ENCODE peak calls at places on chromosomes 16 and 17, in five cellular contexts. One of them, this sample, is unnamed. For H3K4me1, the result is how much of the 10 kb centered on the place peaks cover.

GRCh38 chr17:72075995-72076677 is 44.7 kb upstream of the SOX9 start:
- DNase-seq in neural progenitor cell: peak
- DNase-seq in ascending aorta: no peak
- DNase-seq in colonic mucosa: no peak
- DNase-seq in A549: no peak
- DNase-seq in this sample: no peak

GRCh38 chr16:81612351-81613170 is 166.5 kb upstream of the PLCG2 start:
- DNase-seq in neural progenitor cell: no peak
- DNase-seq in ascending aorta: peak
- DNase-seq in colonic mucosa: no peak
- DNase-seq in A549: no peak
- DNase-seq in this sample: no peak

GRCh38 chr17:77364941-77365583 is 224.3 kb downstream of the SEC14L1 start:
- DNase-seq in neural progenitor cell: no peak
- DNase-seq in ascending aorta: no peak
- DNase-seq in colonic mucosa: no peak
- DNase-seq in A549: no peak
- DNase-seq in this sample: no peak

GRCh38 chr17:33469911-33470310 is 176.8 kb upstream of the ASIC2 start:
- DNase-seq in neural progenitor cell: no peak
- DNase-seq in ascending aorta: no peak
- DNase-seq in colonic mucosa: peak
- DNase-seq in A549: peak
- DNase-seq in this sample: peak

GRCh38 chr17:3773511-3773910 is 27.5 kb downstream of the ITGAE start:
- DNase-seq in neural progenitor cell: no peak
- DNase-seq in ascending aorta: no peak
- DNase-seq in colonic mucosa: no peak
- DNase-seq in A549: peak
- DNase-seq in this sample: no peak

GRCh38 chr17:66990047-66990446 is 25.5 kb downstream of the CACNG4 start:
- DNase-seq in neural progenitor cell: no peak
- DNase-seq in ascending aorta: no peak
- DNase-seq in colonic mucosa: no peak
- DNase-seq in A549: no peak
- DNase-seq in this sample: no peak

GRCh38 chr16:22861585-22861984 is 47.6 kb downstream of the HS3ST2 start:
- DNase-seq in neural progenitor cell: no peak
- DNase-seq in ascending aorta: no peak
- DNase-seq in colonic mucosa: no peak
- DNase-seq in A549: no peak
- DNase-seq in this sample: no peak

GRCh38 chr17:3890082-3890892 is 2.6 kb downstream of the CAMKK1 start:
- DNase-seq in neural progenitor cell: no peak
- DNase-seq in ascending aorta: peak
- DNase-seq in colonic mucosa: peak
- DNase-seq in A549: peak
- DNase-seq in this sample: peak

GRCh38 chr17:7186241-7186640 is 7.1 kb upstream of the ASGR1 start:
- DNase-seq in neural progenitor cell: no peak
- DNase-seq in ascending aorta: no peak
- DNase-seq in colonic mucosa: no peak
- DNase-seq in A549: peak
- DNase-seq in this sample: peak

GRCh38 chr16:89506791-89507191 is 1.4 kb upstream of the SPG7 start:
- DNase-seq in neural progenitor cell: no peak
- DNase-seq in ascending aorta: no peak
- DNase-seq in colonic mucosa: no peak
- DNase-seq in A549: no peak
- DNase-seq in this sample: no peak

GRCh38 chr17:61073799-61074513 is 325.7 kb upstream of the TBX2 start:
- DNase-seq in neural progenitor cell: no peak
- DNase-seq in ascending aorta: no peak
- DNase-seq in colonic mucosa: no peak
- DNase-seq in A549: no peak
- DNase-seq in this sample: no peak

GRCh38 chr16:70402916-70403659 is 35.8 kb downstream of the ST3GAL2 start:
- DNase-seq in neural progenitor cell: no peak
- DNase-seq in ascending aorta: no peak
- DNase-seq in colonic mucosa: no peak
- DNase-seq in A549: no peak
- DNase-seq in this sample: no peak

GRCh38 chr17:29590261-29590978 is 972 bp upstream of the GIT1 start:
- DNase-seq in neural progenitor cell: no peak
- DNase-seq in ascending aorta: no peak
- DNase-seq in colonic mucosa: no peak
- DNase-seq in A549: peak
- DNase-seq in this sample: peak

GRCh38 chr17:32303861-32304288 is 38.1 kb downstream of the C17orf75 start:
- DNase-seq in neural progenitor cell: no peak
- DNase-seq in ascending aorta: no peak
- DNase-seq in colonic mucosa: no peak
- DNase-seq in A549: no peak
- DNase-seq in this sample: no peak

GRCh38 chr16:11597268-11597690 is 10.6 kb upstream of the LITAF start:
- DNase-seq in neural progenitor cell: no peak
- DNase-seq in ascending aorta: peak
- DNase-seq in colonic mucosa: peak
- DNase-seq in A549: peak
- DNase-seq in this sample: no peak

GRCh38 chr17:41287050-41287449 is 11.6 kb downstream of the KRTAP9-7 start:
- DNase-seq in neural progenitor cell: no peak
- DNase-seq in ascending aorta: no peak
- DNase-seq in colonic mucosa: no peak
- DNase-seq in A549: peak
- DNase-seq in this sample: no peak

GRCh38 chr16:56301391-56301850 is 110.1 kb downstream of the GNAO1 start:
- DNase-seq in neural progenitor cell: no peak
- DNase-seq in ascending aorta: no peak
- DNase-seq in colonic mucosa: no peak
- DNase-seq in A549: no peak
- DNase-seq in this sample: no peak

GRCh38 chr16:68396481-68396880 is 51.8 kb downstream of the SMPD3 start:
- DNase-seq in neural progenitor cell: peak
- DNase-seq in ascending aorta: no peak
- DNase-seq in colonic mucosa: peak
- DNase-seq in A549: peak
- DNase-seq in this sample: peak

GRCh38 chr17:82367724-82368524 is 3.6 kb upstream of the UTS2R start:
- DNase-seq in neural progenitor cell: no peak
- DNase-seq in ascending aorta: no peak
- DNase-seq in colonic mucosa: no peak
- DNase-seq in A549: peak
- DNase-seq in this sample: peak

GRCh38 chr17:81829858-81830257 is 3.2 kb downstream of the MCRIP1 start:
- DNase-seq in neural progenitor cell: no peak
- DNase-seq in ascending aorta: no peak
- DNase-seq in colonic mucosa: no peak
- DNase-seq in A549: no peak
- DNase-seq in this sample: no peak

GRCh38 chr16:4006441-4006989 is 109.7 kb downstream of the ADCY9 start:
- DNase-seq in neural progenitor cell: no peak
- DNase-seq in ascending aorta: no peak
- DNase-seq in colonic mucosa: peak
- DNase-seq in A549: no peak
- DNase-seq in this sample: no peak

GRCh38 chr17:6558932-6559752 is 2.8 kb upstream of the PITPNM3 start:
- DNase-seq in neural progenitor cell: no peak
- DNase-seq in ascending aorta: no peak
- DNase-seq in colonic mucosa: no peak
- DNase-seq in A549: no peak
- DNase-seq in this sample: no peak

GRCh38 chr17:61467416-61468262 is 15.4 kb downstream of the TBX4 start:
- DNase-seq in neural progenitor cell: peak
- DNase-seq in ascending aorta: no peak
- DNase-seq in colonic mucosa: peak
- DNase-seq in A549: peak
- DNase-seq in this sample: peak

GRCh38 chr16:50889276-50889675 is 147.4 kb downstream of the CYLD start:
- DNase-seq in neural progenitor cell: no peak
- DNase-seq in ascending aorta: peak
- DNase-seq in colonic mucosa: no peak
- DNase-seq in A549: no peak
- DNase-seq in this sample: no peak

GRCh38 chr16:15639061-15639568 is 3.8 kb downstream of the MARF1 start:
- DNase-seq in neural progenitor cell: no peak
- DNase-seq in ascending aorta: no peak
- DNase-seq in colonic mucosa: no peak
- DNase-seq in A549: no peak
- DNase-seq in this sample: no peak
- H3K4me3 ChIP-seq in neural progenitor cell: no peak
- H3K4me3 ChIP-seq in ascending aorta: no peak
- H3K4me3 ChIP-seq in colonic mucosa: no peak
- H3K4me3 ChIP-seq in A549: no peak
- H3K4me3 ChIP-seq in this sample: no peak

DNA sequence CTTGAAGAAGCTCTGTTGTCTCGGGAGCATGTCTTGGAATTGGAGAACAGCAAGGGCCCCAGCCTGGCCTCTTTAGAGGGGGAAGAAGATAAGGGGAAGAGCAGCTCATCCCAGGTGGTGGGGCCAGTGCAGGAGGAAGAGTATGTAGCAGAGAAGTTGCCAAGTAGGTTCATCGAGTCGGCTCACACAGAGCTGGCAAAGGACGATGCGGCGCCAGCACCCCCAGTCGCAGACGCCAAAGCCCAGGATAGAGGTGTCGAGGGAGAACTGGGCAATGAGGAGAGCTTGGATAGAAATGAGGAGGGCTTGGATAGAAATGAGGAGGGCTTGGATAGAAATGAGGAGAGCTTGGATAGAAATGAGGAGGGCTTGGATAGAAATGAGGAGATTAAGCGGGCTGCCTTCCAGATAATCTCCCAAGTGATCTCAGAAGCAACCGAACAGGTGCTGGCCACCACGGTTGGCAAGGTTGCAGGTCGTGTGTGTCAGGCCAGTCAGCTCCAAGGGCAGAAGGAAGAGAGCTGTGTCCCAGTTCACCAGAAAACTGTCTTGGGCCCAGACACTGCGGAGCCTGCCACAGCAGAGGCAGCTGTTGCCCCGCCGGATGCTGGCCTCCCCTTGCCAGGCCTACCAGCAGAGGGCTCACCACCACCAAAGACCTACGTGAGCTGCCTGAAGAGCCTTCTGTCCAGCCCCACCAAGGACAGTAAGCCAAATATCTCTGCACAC is 21.2 kb downstream of the AKAP1 start:
- DNase-seq in neural progenitor cell: peak
- DNase-seq in ascending aorta: no peak
- DNase-seq in colonic mucosa: no peak
- DNase-seq in A549: peak
- DNase-seq in this sample: peak
- TF ChIP-seq CTCF in neural progenitor cell: peak
- TF ChIP-seq CTCF in ascending aorta: peak
- TF ChIP-seq CTCF in colonic mucosa: peak
- TF ChIP-seq CTCF in A549: peak
- TF ChIP-seq CTCF in this sample: peak

GRCh38 chr17:38750044-38750311 is 1.8 kb upstream of the PCGF2 start:
- DNase-seq in neural progenitor cell: no peak
- DNase-seq in ascending aorta: no peak
- DNase-seq in colonic mucosa: no peak
- DNase-seq in A549: no peak
- DNase-seq in this sample: no peak

GRCh38 chr17:38750312-38751121 is 2.0 kb upstream of the PSMB3 start:
- DNase-seq in neural progenitor cell: peak
- DNase-seq in ascending aorta: no peak
- DNase-seq in colonic mucosa: peak
- DNase-seq in A549: peak
- DNase-seq in this sample: peak

GRCh38 chr17:38751803-38752118 is 780 bp upstream of the PSMB3 start:
- DNase-seq in neural progenitor cell: peak
- DNase-seq in ascending aorta: peak
- DNase-seq in colonic mucosa: peak
- DNase-seq in A549: peak
- DNase-seq in this sample: peak

GRCh38 chr17:38752119-38752929 is at the start of gene PSMB3:
- DNase-seq in neural progenitor cell: peak
- DNase-seq in ascending aorta: peak
- DNase-seq in colonic mucosa: peak
- DNase-seq in A549: peak
- DNase-seq in this sample: peak

DNA sequence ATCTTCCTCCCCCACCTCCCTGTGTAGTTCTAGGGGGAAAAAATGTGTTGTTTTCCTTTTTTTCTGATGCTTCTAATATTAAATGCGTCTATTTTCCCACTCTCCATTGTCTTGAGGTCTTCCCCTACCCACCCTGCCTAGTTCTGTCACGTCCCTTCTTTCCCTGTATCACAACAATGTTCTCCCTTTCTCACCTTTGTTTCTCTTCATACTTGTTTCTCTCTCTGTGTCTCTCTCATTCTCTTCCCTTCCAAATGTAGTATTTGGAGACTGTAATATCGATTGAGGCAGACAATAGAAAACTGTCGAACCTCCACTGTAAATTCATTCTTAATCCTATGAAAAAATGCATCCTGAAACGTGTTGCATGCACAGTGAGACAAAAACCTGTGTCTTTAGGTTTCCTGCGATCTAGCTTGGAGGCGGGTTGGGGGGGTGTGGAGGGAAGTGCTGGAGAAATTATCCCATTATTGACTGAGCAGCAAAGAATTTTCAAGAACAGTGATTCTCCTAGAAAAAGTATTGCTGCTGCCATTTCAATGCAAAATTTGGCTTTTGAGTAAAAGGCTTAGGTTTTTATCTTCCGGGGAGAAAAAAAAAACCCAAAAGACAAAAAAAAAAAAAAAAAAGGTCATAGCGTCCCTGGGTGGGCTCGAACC is 1.3 kb upstream of the PSMB3 start:
- DNase-seq in neural progenitor cell: peak
- DNase-seq in ascending aorta: no peak
- DNase-seq in colonic mucosa: peak
- DNase-seq in A549: peak
- DNase-seq in this sample: peak
- H3K4me1 ChIP-seq in neural progenitor cell: under half
- H3K4me1 ChIP-seq in ascending aorta: under half
- H3K4me1 ChIP-seq in colonic mucosa: under half
- H3K4me1 ChIP-seq in A549: under half
- H3K4me1 ChIP-seq in this sample: under half

GRCh38 chr16:86980644-86981043 is 336.5 kb downstream of the C16orf95 start:
- DNase-seq in neural progenitor cell: no peak
- DNase-seq in ascending aorta: no peak
- DNase-seq in colonic mucosa: no peak
- DNase-seq in A549: no peak
- DNase-seq in this sample: no peak
- H3K4me3 ChIP-seq in neural progenitor cell: no peak
- H3K4me3 ChIP-seq in ascending aorta: no peak
- H3K4me3 ChIP-seq in colonic mucosa: no peak
- H3K4me3 ChIP-seq in A549: no peak
- H3K4me3 ChIP-seq in this sample: no peak

GRCh38 chr17:59620518-59621259 is 994 bp downstream of the CLTC start:
- DNase-seq in neural progenitor cell: peak
- DNase-seq in ascending aorta: peak
- DNase-seq in colonic mucosa: peak
- DNase-seq in A549: peak
- DNase-seq in this sample: peak

GRCh38 chr17:59617141-59617757 is 2.4 kb upstream of the CLTC start:
- DNase-seq in neural progenitor cell: no peak
- DNase-seq in ascending aorta: no peak
- DNase-seq in colonic mucosa: no peak
- DNase-seq in A549: no peak
- DNase-seq in this sample: no peak

GRCh38 chr17:59618894-59619312 is 792 bp upstream of the CLTC start:
- DNase-seq in neural progenitor cell: peak
- DNase-seq in ascending aorta: no peak
- DNase-seq in colonic mucosa: peak
- DNase-seq in A549: no peak
- DNase-seq in this sample: peak

GRCh38 chr17:59620064-59620359 is 317 bp downstream of the CLTC start:
- DNase-seq in neural progenitor cell: no peak
- DNase-seq in ascending aorta: no peak
- DNase-seq in colonic mucosa: no peak
- DNase-seq in A549: no peak
- DNase-seq in this sample: no peak

GRCh38 chr17:59619313-59620063 is at the start of gene CLTC:
- DNase-seq in neural progenitor cell: peak
- DNase-seq in ascending aorta: peak
- DNase-seq in colonic mucosa: peak
- DNase-seq in A549: peak
- DNase-seq in this sample: peak
- TF ChIP-seq CTCF in neural progenitor cell: no peak
- TF ChIP-seq CTCF in ascending aorta: no peak
- TF ChIP-seq CTCF in colonic mucosa: no peak
- TF ChIP-seq CTCF in A549: no peak
- TF ChIP-seq CTCF in this sample: no peak

This sample was measured in A673.